ENCODE peak calls at places on chromosomes 2 and 18, in nine cellular contexts. Y is left cardiac atrium, J is NCI-H1092, X is iris pigment epithelial cell, D is OCI-LY7, I is NCI-H510A, M is cerebellar cortex, T is mesothelial cell of epicardium, Z is mesenteric fat pad. B is an unnamed sample.

GRCh38 chr2:100339823-100340222 is 17.5 kb upstream of the LONRF2 start:
- DNase-seq in D (no peak), Y (no peak), I (peak; percentile 36), X (no peak), Z (no peak), M (peak; percentile 20), T (no peak), J (no peak), B (no peak)

GRCh38 chr2:8543412-8544167 is 138.3 kb upstream of the ID2 start:
- DNase-seq in Y (peak; percentile 74), M (no peak), D (peak; percentile 91), J (no peak), I (peak; percentile 27), Z (peak; percentile 89), T (no peak), X (peak; percentile 74), B (peak; percentile 69)

GRCh38 chr18:74836296-74837139 is 238.8 kb downstream of the ZNF407 start:
- DNase-seq in Z (no peak), X (peak; percentile 51), J (peak; percentile 84), D (no peak), I (peak; percentile 79), M (peak; percentile 68), Y (peak; percentile 34), T (no peak), B (peak; percentile 40)

GRCh38 chr2:22375094-22375493 is 1009.9 kb upstream of the KLHL29 start:
- DNase-seq in Z (no peak), D (no peak), J (no peak), T (no peak), Y (no peak), I (no peak), M (no peak), X (no peak), B (no peak)

GRCh38 chr2:8049851-8050571 is 631.8 kb upstream of the ID2 start:
- DNase-seq in M (no peak), I (no peak), D (no peak), J (no peak), T (no peak), X (no peak), Y (no peak), Z (no peak), B (no peak)

GRCh38 chr2:142755191-142755590 is 122.3 kb upstream of the KYNU start:
- DNase-seq in Z (no peak), T (no peak), M (no peak), J (no peak), D (no peak), Y (no peak), I (no peak), X (no peak), B (no peak)

GRCh38 chr2:165055081-165055879 is 100.0 kb upstream of the SLC38A11 start:
- DNase-seq in T (no peak), Z (no peak), I (no peak), M (no peak), J (no peak), X (peak; percentile 48), D (no peak), Y (no peak), B (peak; percentile 60)

GRCh38 chr2:42916394-42916793 is 124.0 kb upstream of the HAAO start:
- DNase-seq in X (no peak), Y (no peak), D (no peak), I (no peak), J (no peak), M (no peak), Z (no peak), T (no peak), B (no peak)

GRCh38 chr18:45686892-45687611 is 36.9 kb upstream of the SLC14A1 start:
- DNase-seq in T (no peak), Y (no peak), I (no peak), X (no peak), M (no peak), Z (no peak), D (no peak), J (no peak), B (no peak)

GRCh38 chr2:21452263-21452662 is 328.5 kb downstream of the TDRD15 start:
- DNase-seq in D (no peak), M (no peak), J (no peak), I (no peak), T (no peak), Z (no peak), Y (no peak), X (no peak), B (no peak)

GRCh38 chr2:112482309-112483046 is 522 bp downstream of the TTL start:
- DNase-seq in I (no peak), M (peak; percentile 35), Z (no peak), J (no peak), T (peak; percentile 63), D (peak; percentile 38), Y (peak; percentile 51), X (peak; percentile 58), B (peak; percentile 41)

GRCh38 chr2:62423883-62424458 is 82.0 kb downstream of the TMEM17 start:
- DNase-seq in X (no peak), M (no peak), Z (no peak), Y (no peak), I (no peak), T (no peak), J (no peak), D (no peak), B (peak; percentile 17)

GRCh38 chr2:6103949-6104348 is 411.8 kb downstream of the SOX11 start:
- DNase-seq in X (no peak), Z (no peak), D (peak; percentile 14), M (no peak), T (no peak), Y (no peak), I (peak; percentile 79), J (peak; percentile 74), B (no peak)

GRCh38 chr18:40417501-40417900 is 1537.5 kb upstream of the PIK3C3 start:
- DNase-seq in Y (no peak), D (no peak), M (no peak), J (no peak), T (no peak), X (no peak), I (no peak), Z (no peak), B (no peak)

GRCh38 chr18:31100598-31101147 is 1.5 kb downstream of the DSC2 start:
- DNase-seq in D (no peak), J (no peak), T (peak; percentile 43), Z (no peak), X (no peak), I (peak; percentile 51), M (no peak), Y (peak; percentile 34), B (no peak)

B was measured in fibroblast of the aortic adventitia.